ENCODE peak calls at places on chromosomes 13 and 19, in ten cellular contexts. C is breast epithelium, Y is heart left ventricle, E is Panc1, F is upper lobe of right lung, T is body of pancreas, L is BE2C, O is stomach, S is Peyer's patch, K is transverse colon. V is an unnamed sample.
A peak's percentile ranks its signal among the peaks of the same experiment; 100 is the strongest.

GRCh38 chr13:26280822-26281221 is 26.9 kb downstream of the CDK8 start:
- DNase-seq in C (no peak), Y (no peak), E (no peak), F (no peak), T (no peak), L (peak; percentile 29), O (no peak), S (no peak), K (no peak), V (peak; percentile 22)

GRCh38 chr13:111625526-111626315 is 305.3 kb downstream of the TEX29 start:
- DNase-seq in C (no peak), Y (no peak), E (no peak), F (no peak), T (no peak), L (no peak), O (no peak), S (no peak), K (no peak), V (no peak)

GRCh38 chr19:17784201-17785008 is 10.5 kb upstream of the B3GNT3 start:
- DNase-seq in C (peak; percentile 32), Y (peak; percentile 58), E (no peak), F (peak; percentile 75), T (peak; percentile 71), L (peak; percentile 84), O (peak; percentile 78), S (peak; percentile 74), K (peak; percentile 76), V (peak; percentile 72)

GRCh38 chr13:39016789-39017188 is 21.1 kb downstream of the PROSER1 start:
- DNase-seq in C (no peak), Y (no peak), E (no peak), F (no peak), T (no peak), L (peak; percentile 22), O (no peak), S (no peak), K (peak; percentile 17), V (peak; percentile 13)

GRCh38 chr19:15433519-15434069 is 14.8 kb upstream of the AKAP8L start:
- DNase-seq in C (no peak), Y (no peak), E (no peak), F (no peak), T (no peak), L (no peak), O (no peak), S (peak; percentile 19), K (no peak), V (no peak)

GRCh38 chr13:39105110-39105509 is 66.9 kb downstream of the NHLRC3 start:
- DNase-seq in C (no peak), Y (no peak), E (no peak), F (no peak), T (no peak), L (peak; percentile 74), O (no peak), S (no peak), K (no peak), V (peak; percentile 22)

GRCh38 chr13:112638919-112639318 is 50.9 kb upstream of the ATP11A start:
- DNase-seq in C (no peak), Y (no peak), E (no peak), F (peak; percentile 46), T (no peak), L (no peak), O (no peak), S (no peak), K (no peak), V (no peak)

GRCh38 chr13:35500071-35500595 is 23.6 kb upstream of the MAB21L1 start:
- DNase-seq in C (no peak), Y (no peak), E (no peak), F (no peak), T (no peak), L (no peak), O (no peak), S (no peak), K (no peak), V (no peak)

GRCh38 chr19:49552749-49553148 is 24.9 kb downstream of the RCN3 start:
- DNase-seq in C (no peak), Y (no peak), E (no peak), F (no peak), T (peak; percentile 22), L (no peak), O (no peak), S (no peak), K (no peak), V (no peak)

GRCh38 chr13:30313307-30313706 is 6.0 kb upstream of the KATNAL1 start:
- DNase-seq in C (no peak), Y (no peak), E (no peak), F (no peak), T (no peak), L (no peak), O (no peak), S (no peak), K (no peak), V (no peak)

GRCh38 chr19:55113570-55114039 is 3.8 kb downstream of the PPP1R12C start:
- DNase-seq in C (peak; percentile 78), Y (peak; percentile 97), E (no peak), F (peak; percentile 83), T (peak; percentile 90), L (no peak), O (peak; percentile 58), S (peak; percentile 63), K (peak; percentile 81), V (peak; percentile 86)

GRCh38 chr19:10252707-10253106 is 693 bp downstream of the MRPL4 start:
- DNase-seq in C (no peak), Y (no peak), E (no peak), F (no peak), T (no peak), L (no peak), O (no peak), S (no peak), K (no peak), V (no peak)

GRCh38 chr19:10254244-10254643 is 2.2 kb downstream of the MRPL4 start:
- DNase-seq in C (no peak), Y (no peak), E (no peak), F (no peak), T (no peak), L (no peak), O (no peak), S (no peak), K (no peak), V (no peak)

GRCh38 chr19:10255358-10255757 is 3.3 kb downstream of the MRPL4 start:
- DNase-seq in C (no peak), Y (no peak), E (no peak), F (no peak), T (no peak), L (no peak), O (no peak), S (no peak), K (no peak), V (no peak)

GRCh38 chr19:10256551-10256950 is 4.5 kb downstream of the MRPL4 start:
- DNase-seq in C (no peak), Y (no peak), E (no peak), F (no peak), T (no peak), L (no peak), O (no peak), S (no peak), K (no peak), V (no peak)

GRCh38 chr19:10251792-10252694 is at the start of gene MRPL4:
- DNase-seq in C (peak; percentile 98), Y (peak; percentile 98), E (peak; percentile 90), F (peak; percentile 95), T (peak; percentile 99), L (peak; percentile 97), O (peak; percentile 95), S (peak; percentile 95), K (peak; percentile 96), V (peak; percentile 99)
- TF ChIP-seq CTCF in C (no peak), Y (no peak), E (no peak), F (no peak), T (peak; percentile 16), L (no peak), O (no peak), S (peak; percentile 19), K (no peak), V (no peak)

DNA sequence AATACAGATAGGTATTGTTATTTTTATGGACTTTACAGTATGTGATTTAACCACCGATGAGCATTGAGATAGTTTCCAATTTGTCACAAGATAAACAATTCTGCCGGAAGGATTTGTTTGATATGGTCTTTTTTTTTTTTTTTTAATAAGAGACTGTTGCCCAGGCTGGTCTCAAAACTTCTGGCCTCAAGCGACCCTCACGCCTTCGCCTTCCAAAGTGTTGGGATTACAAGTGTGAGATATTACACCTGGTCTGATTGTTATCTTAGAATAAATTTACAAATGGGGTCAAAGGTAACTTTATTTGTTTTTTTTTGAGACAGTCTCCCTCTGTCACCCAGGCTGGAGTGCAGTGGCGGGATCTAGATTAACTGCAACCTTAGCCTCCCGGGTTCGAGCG is 1.2 kb downstream of the GARRE1 start:
- DNase-seq in C (no peak), Y (no peak), E (no peak), F (no peak), T (no peak), L (no peak), O (no peak), S (no peak), K (no peak), V (no peak)
- H3K4me3 ChIP-seq in C (peak overlapping the region; percentile 88), Y (peak overlapping the region; percentile 86), E (peak overlapping the region; percentile 82), F (peak overlapping the region; percentile 79), T (peak overlapping the region; percentile 67), L (peak overlapping the region; percentile 62), O (peak overlapping the region; percentile 98), S (no peak overlapping the region), K (peak overlapping the region; percentile 89), V (peak overlapping the region; percentile 80)

GRCh38 chr13:27354379-27354778 is 70.0 kb upstream of the GTF3A start:
- DNase-seq in C (no peak), Y (no peak), E (no peak), F (no peak), T (no peak), L (no peak), O (no peak), S (no peak), K (no peak), V (peak; percentile 84)
- TF ChIP-seq CTCF in C (no peak), Y (no peak), E (no peak), F (peak; percentile 7), T (no peak), L (no peak), O (no peak), S (peak; percentile 8), K (no peak), V (peak; percentile 51)

GRCh38 chr13:24006520-24007248 is 109.4 kb upstream of the C1QTNF9B start:
- DNase-seq in C (no peak), Y (no peak), E (no peak), F (no peak), T (no peak), L (no peak), O (no peak), S (peak; percentile 33), K (no peak), V (no peak)

GRCh38 chr13:24004971-24005370 is 107.7 kb upstream of the C1QTNF9B start:
- DNase-seq in C (no peak), Y (no peak), E (no peak), F (no peak), T (no peak), L (no peak), O (no peak), S (no peak), K (no peak), V (no peak)

GRCh38 chr13:24004142-24004541 is 106.8 kb upstream of the C1QTNF9B start:
- DNase-seq in C (no peak), Y (no peak), E (no peak), F (no peak), T (no peak), L (no peak), O (no peak), S (no peak), K (no peak), V (no peak)

GRCh38 chr13:24007979-24008620 is 110.8 kb upstream of the C1QTNF9B start:
- DNase-seq in C (no peak), Y (no peak), E (no peak), F (no peak), T (no peak), L (no peak), O (no peak), S (no peak), K (no peak), V (no peak)

GRCh38 chr13:24005711-24006281 is 108.5 kb upstream of the C1QTNF9B start:
- DNase-seq in C (no peak), Y (no peak), E (no peak), F (no peak), T (no peak), L (no peak), O (no peak), S (no peak), K (no peak), V (no peak)
- H3K4me3 ChIP-seq in C (no peak overlapping the region), Y (no peak overlapping the region), E (no peak overlapping the region), F (no peak overlapping the region), T (no peak overlapping the region), L (no peak overlapping the region), O (no peak overlapping the region), S (no peak overlapping the region), K (no peak overlapping the region), V (no peak overlapping the region)